ENCODE peak calls at places on chromosomes 2 and 18, in six cellular contexts. F is HT1080; S is BJ; X is choroid plexus epithelial cell; Q is EL; G is CD8-positive, alpha-beta T cell. V is an unnamed sample.

GRCh38 chr2:170221317-170222288 is 43.7 kb downstream of the MYO3B start:
- DNase-seq in F (peak; percentile 28), S (peak; percentile 14), X (peak; percentile 74), Q (peak; percentile 20), G (no peak), V (peak; percentile 31)

GRCh38 chr2:98468621-98469236 is 24.1 kb downstream of the INPP4A start:
- DNase-seq in F (no peak), S (no peak), X (no peak), Q (peak; percentile 28), G (peak; percentile 34), V (peak; percentile 47)

GRCh38 chr2:85502720-85503119 is 36.2 kb upstream of the MAT2A start:
- DNase-seq in F (no peak), S (no peak), X (no peak), Q (no peak), G (no peak), V (no peak)

GRCh38 chr2:37881397-37881796 is 43.7 kb upstream of the RMDN2 start:
- DNase-seq in F (no peak), S (no peak), X (no peak), Q (no peak), G (no peak), V (no peak)

GRCh38 chr2:2061091-2061696 is 269.9 kb downstream of the MYT1L start:
- DNase-seq in F (no peak), S (no peak), X (no peak), Q (no peak), G (no peak), V (no peak)

GRCh38 chr18:43760010-43760409 is 482.7 kb upstream of the SYT4 start:
- DNase-seq in F (no peak), S (no peak), X (no peak), Q (no peak), G (no peak), V (no peak)

GRCh38 chr2:44598731-44599529 is 237.2 kb downstream of the CAMKMT start:
- DNase-seq in F (no peak), S (no peak), X (no peak), Q (no peak), G (no peak), V (no peak)

GRCh38 chr2:218734190-218734975 is 23.7 kb downstream of the TTLL4 start:
- DNase-seq in F (no peak), S (no peak), X (no peak), Q (peak; percentile 15), G (no peak), V (no peak)

GRCh38 chr2:211455225-211455841 is 898.9 kb downstream of the CPS1 start:
- DNase-seq in F (peak; percentile 52), S (no peak), X (peak; percentile 66), Q (peak; percentile 37), G (no peak), V (peak; percentile 6)

GRCh38 chr2:144515694-144516416 is 4.1 kb downstream of the ZEB2 start:
- DNase-seq in F (peak; percentile 16), S (no peak), X (peak; percentile 78), Q (peak; percentile 65), G (peak; percentile 59), V (peak; percentile 73)

GRCh38 chr2:218896501-218897393 is 16.1 kb downstream of the WNT10A start:
- DNase-seq in F (peak; percentile 30), S (no peak), X (peak; percentile 59), Q (peak; percentile 63), G (peak; percentile 91), V (peak; percentile 41)

GRCh38 chr2:174071321-174071720 is 106.1 kb upstream of the SP3 start:
- DNase-seq in F (no peak), S (no peak), X (no peak), Q (no peak), G (no peak), V (no peak)

GRCh38 chr2:220521591-220521990 is 894.2 kb downstream of the SLC4A3 start:
- DNase-seq in F (no peak), S (no peak), X (no peak), Q (no peak), G (no peak), V (no peak)

GRCh38 chr2:214830794-214831346 is 21.4 kb upstream of the BARD1 start:
- DNase-seq in F (no peak), S (no peak), X (peak; percentile 74), Q (peak; percentile 20), G (no peak), V (no peak)

GRCh38 chr2:1874101-1874865 is 130.0 kb upstream of the PXDN start:
- DNase-seq in F (no peak), S (no peak), X (no peak), Q (no peak), G (no peak), V (no peak)

GRCh38 chr2:63066838-63067237 is 16.2 kb downstream of the OTX1 start:
- DNase-seq in F (no peak), S (no peak), X (no peak), Q (no peak), G (no peak), V (no peak)

V was measured in astrocyte.